ENCODE peak calls at places on chromosome 22, in four cellular contexts. One of them, this sample, is unnamed.

GRCh38 chr22:43829904-43830851 is 18.1 kb upstream of the EFCAB6 start:
- DNase-seq in Daoy: no peak
- DNase-seq in NCI-H1694 treated with DMSO at 0.1 percent for 48 hours: no peak
- DNase-seq in stimulated activated CD4-positive, alpha-beta T cell treated with anti-CD3 and anti-CD28 coated beads, Interleukin-15, amount 100 ng/mL, for 48 hours: no peak
- DNase-seq in this sample: no peak

GRCh38 chr22:33034753-33035152 is 23.4 kb downstream of the SYN3 start:
- DNase-seq in Daoy: no peak
- DNase-seq in NCI-H1694 treated with DMSO at 0.1 percent for 48 hours: no peak
- DNase-seq in stimulated activated CD4-positive, alpha-beta T cell treated with anti-CD3 and anti-CD28 coated beads, Interleukin-15, amount 100 ng/mL, for 48 hours: no peak
- DNase-seq in this sample: no peak

GRCh38 chr22:19891350-19892248 is 36.9 kb upstream of the GNB1L start:
- DNase-seq in Daoy: peak
- DNase-seq in NCI-H1694 treated with DMSO at 0.1 percent for 48 hours: peak
- DNase-seq in stimulated activated CD4-positive, alpha-beta T cell treated with anti-CD3 and anti-CD28 coated beads, Interleukin-15, amount 100 ng/mL, for 48 hours: peak
- DNase-seq in this sample: no peak

GRCh38 chr22:20803696-20804324 is 29.9 kb downstream of the SERPIND1 start:
- DNase-seq in Daoy: peak
- DNase-seq in NCI-H1694 treated with DMSO at 0.1 percent for 48 hours: peak
- DNase-seq in stimulated activated CD4-positive, alpha-beta T cell treated with anti-CD3 and anti-CD28 coated beads, Interleukin-15, amount 100 ng/mL, for 48 hours: peak
- DNase-seq in this sample: no peak

GRCh38 chr22:18023509-18024275 is 669 bp downstream of the MICAL3 start:
- DNase-seq in Daoy: peak
- DNase-seq in NCI-H1694 treated with DMSO at 0.1 percent for 48 hours: peak
- DNase-seq in stimulated activated CD4-positive, alpha-beta T cell treated with anti-CD3 and anti-CD28 coated beads, Interleukin-15, amount 100 ng/mL, for 48 hours: no peak
- DNase-seq in this sample: no peak

GRCh38 chr22:18133452-18133851 is 16.5 kb upstream of the USP18 start:
- DNase-seq in Daoy: no peak
- DNase-seq in NCI-H1694 treated with DMSO at 0.1 percent for 48 hours: no peak
- DNase-seq in stimulated activated CD4-positive, alpha-beta T cell treated with anti-CD3 and anti-CD28 coated beads, Interleukin-15, amount 100 ng/mL, for 48 hours: no peak
- DNase-seq in this sample: no peak

GRCh38 chr22:50105529-50106100 is 15.8 kb downstream of the MOV10L1 start:
- DNase-seq in Daoy: no peak
- DNase-seq in NCI-H1694 treated with DMSO at 0.1 percent for 48 hours: no peak
- DNase-seq in stimulated activated CD4-positive, alpha-beta T cell treated with anti-CD3 and anti-CD28 coated beads, Interleukin-15, amount 100 ng/mL, for 48 hours: no peak
- DNase-seq in this sample: peak

GRCh38 chr22:37219534-37219933 is 7.3 kb upstream of the SSTR3 start:
- DNase-seq in Daoy: no peak
- DNase-seq in NCI-H1694 treated with DMSO at 0.1 percent for 48 hours: no peak
- DNase-seq in stimulated activated CD4-positive, alpha-beta T cell treated with anti-CD3 and anti-CD28 coated beads, Interleukin-15, amount 100 ng/mL, for 48 hours: no peak
- DNase-seq in this sample: no peak

GRCh38 chr22:22508274-22509176 is at the start of gene ZNF280B:
- DNase-seq in Daoy: peak
- DNase-seq in NCI-H1694 treated with DMSO at 0.1 percent for 48 hours: no peak
- DNase-seq in stimulated activated CD4-positive, alpha-beta T cell treated with anti-CD3 and anti-CD28 coated beads, Interleukin-15, amount 100 ng/mL, for 48 hours: peak
- DNase-seq in this sample: peak

GRCh38 chr22:39983346-39983745 is 11.4 kb upstream of the FAM83F start:
- DNase-seq in Daoy: no peak
- DNase-seq in NCI-H1694 treated with DMSO at 0.1 percent for 48 hours: no peak
- DNase-seq in stimulated activated CD4-positive, alpha-beta T cell treated with anti-CD3 and anti-CD28 coated beads, Interleukin-15, amount 100 ng/mL, for 48 hours: no peak
- DNase-seq in this sample: no peak

GRCh38 chr22:40499187-40499753 is 128.9 kb downstream of the SGSM3 start:
- DNase-seq in Daoy: peak
- DNase-seq in NCI-H1694 treated with DMSO at 0.1 percent for 48 hours: no peak
- DNase-seq in stimulated activated CD4-positive, alpha-beta T cell treated with anti-CD3 and anti-CD28 coated beads, Interleukin-15, amount 100 ng/mL, for 48 hours: no peak
- DNase-seq in this sample: peak

GRCh38 chr22:24146190-24146616 is 35.1 kb upstream of the SUSD2 start:
- DNase-seq in Daoy: peak
- DNase-seq in NCI-H1694 treated with DMSO at 0.1 percent for 48 hours: no peak
- DNase-seq in stimulated activated CD4-positive, alpha-beta T cell treated with anti-CD3 and anti-CD28 coated beads, Interleukin-15, amount 100 ng/mL, for 48 hours: no peak
- DNase-seq in this sample: no peak

GRCh38 chr22:22397292-22397870 is 111.2 kb downstream of the ZNF280B start:
- DNase-seq in Daoy: peak
- DNase-seq in NCI-H1694 treated with DMSO at 0.1 percent for 48 hours: no peak
- DNase-seq in stimulated activated CD4-positive, alpha-beta T cell treated with anti-CD3 and anti-CD28 coated beads, Interleukin-15, amount 100 ng/mL, for 48 hours: no peak
- DNase-seq in this sample: no peak

GRCh38 chr22:24208012-24208749 is 26.9 kb downstream of the SUSD2 start:
- DNase-seq in Daoy: peak
- DNase-seq in NCI-H1694 treated with DMSO at 0.1 percent for 48 hours: no peak
- DNase-seq in stimulated activated CD4-positive, alpha-beta T cell treated with anti-CD3 and anti-CD28 coated beads, Interleukin-15, amount 100 ng/mL, for 48 hours: no peak
- DNase-seq in this sample: no peak

GRCh38 chr22:20526628-20527355 is 19.4 kb downstream of the MED15 start:
- DNase-seq in Daoy: peak
- DNase-seq in NCI-H1694 treated with DMSO at 0.1 percent for 48 hours: no peak
- DNase-seq in stimulated activated CD4-positive, alpha-beta T cell treated with anti-CD3 and anti-CD28 coated beads, Interleukin-15, amount 100 ng/mL, for 48 hours: no peak
- DNase-seq in this sample: no peak

GRCh38 chr22:29260031-29260560 is 7.7 kb downstream of the RHBDD3 start:
- DNase-seq in Daoy: no peak
- DNase-seq in NCI-H1694 treated with DMSO at 0.1 percent for 48 hours: no peak
- DNase-seq in stimulated activated CD4-positive, alpha-beta T cell treated with anti-CD3 and anti-CD28 coated beads, Interleukin-15, amount 100 ng/mL, for 48 hours: no peak
- DNase-seq in this sample: no peak

GRCh38 chr22:39528080-39528661 is 4.4 kb downstream of the RPS19BP1 start:
- DNase-seq in Daoy: no peak
- DNase-seq in NCI-H1694 treated with DMSO at 0.1 percent for 48 hours: peak
- DNase-seq in stimulated activated CD4-positive, alpha-beta T cell treated with anti-CD3 and anti-CD28 coated beads, Interleukin-15, amount 100 ng/mL, for 48 hours: no peak
- DNase-seq in this sample: no peak

GRCh38 chr22:46584081-46584903 is 35.9 kb upstream of the GRAMD4 start:
- DNase-seq in Daoy: peak
- DNase-seq in NCI-H1694 treated with DMSO at 0.1 percent for 48 hours: no peak
- DNase-seq in stimulated activated CD4-positive, alpha-beta T cell treated with anti-CD3 and anti-CD28 coated beads, Interleukin-15, amount 100 ng/mL, for 48 hours: no peak
- DNase-seq in this sample: no peak

GRCh38 chr22:46366327-46366731 is 30.8 kb downstream of the TRMU start:
- DNase-seq in Daoy: no peak
- DNase-seq in NCI-H1694 treated with DMSO at 0.1 percent for 48 hours: no peak
- DNase-seq in stimulated activated CD4-positive, alpha-beta T cell treated with anti-CD3 and anti-CD28 coated beads, Interleukin-15, amount 100 ng/mL, for 48 hours: no peak
- DNase-seq in this sample: no peak

GRCh38 chr22:35914665-35915476 is 113.8 kb downstream of the RBFOX2 start:
- DNase-seq in Daoy: peak
- DNase-seq in NCI-H1694 treated with DMSO at 0.1 percent for 48 hours: peak
- DNase-seq in stimulated activated CD4-positive, alpha-beta T cell treated with anti-CD3 and anti-CD28 coated beads, Interleukin-15, amount 100 ng/mL, for 48 hours: no peak
- DNase-seq in this sample: no peak

GRCh38 chr22:28647216-28647615 is 32.4 kb downstream of the TTC28 start:
- DNase-seq in Daoy: no peak
- DNase-seq in NCI-H1694 treated with DMSO at 0.1 percent for 48 hours: no peak
- DNase-seq in stimulated activated CD4-positive, alpha-beta T cell treated with anti-CD3 and anti-CD28 coated beads, Interleukin-15, amount 100 ng/mL, for 48 hours: no peak
- DNase-seq in this sample: no peak

This sample was measured in GM12878.